ENCODE peak calls at places on chromosomes 7 and 10, in four cellular contexts. One of them, this sample, is unnamed.

GRCh38 chr10:7026818-7027217 is 384.0 kb downstream of the SFMBT2 start:
- DNase-seq in progenitor cell of endocrine pancreas: no peak
- DNase-seq in glomerular endothelial cell: no peak
- DNase-seq in NCI-H2081: no peak
- DNase-seq in this sample: no peak

GRCh38 chr7:112985377-112985987 is 101.1 kb downstream of the GPR85 start:
- DNase-seq in progenitor cell of endocrine pancreas: no peak
- DNase-seq in glomerular endothelial cell: no peak
- DNase-seq in NCI-H2081: no peak
- DNase-seq in this sample: no peak

GRCh38 chr7:131409129-131409766 is 81.6 kb downstream of the MKLN1 start:
- DNase-seq in progenitor cell of endocrine pancreas: no peak
- DNase-seq in glomerular endothelial cell: no peak
- DNase-seq in NCI-H2081: no peak
- DNase-seq in this sample: no peak

GRCh38 chr7:33276325-33276724 is 147.0 kb downstream of the BBS9 start:
- DNase-seq in progenitor cell of endocrine pancreas: no peak
- DNase-seq in glomerular endothelial cell: no peak
- DNase-seq in NCI-H2081: no peak
- DNase-seq in this sample: no peak

GRCh38 chr7:137836113-137836509 is 10.7 kb downstream of the DGKI start:
- DNase-seq in progenitor cell of endocrine pancreas: no peak
- DNase-seq in glomerular endothelial cell: no peak
- DNase-seq in NCI-H2081: no peak
- DNase-seq in this sample: no peak

GRCh38 chr7:127844707-127845331 is 186.4 kb downstream of the LRRC4 start:
- DNase-seq in progenitor cell of endocrine pancreas: no peak
- DNase-seq in glomerular endothelial cell: no peak
- DNase-seq in NCI-H2081: peak
- DNase-seq in this sample: peak

GRCh38 chr10:124658591-124659240 is 85.5 kb downstream of the FAM53B start:
- DNase-seq in progenitor cell of endocrine pancreas: no peak
- DNase-seq in glomerular endothelial cell: no peak
- DNase-seq in NCI-H2081: no peak
- DNase-seq in this sample: no peak

GRCh38 chr10:44589181-44589884 is 204.4 kb upstream of the CXCL12 start:
- DNase-seq in progenitor cell of endocrine pancreas: no peak
- DNase-seq in glomerular endothelial cell: no peak
- DNase-seq in NCI-H2081: no peak
- DNase-seq in this sample: no peak

GRCh38 chr10:93701903-93702277 is 502 bp downstream of the FRA10AC1 start:
- DNase-seq in progenitor cell of endocrine pancreas: no peak
- DNase-seq in glomerular endothelial cell: no peak
- DNase-seq in NCI-H2081: no peak
- DNase-seq in this sample: no peak

GRCh38 chr10:43888551-43888950 is 239.9 kb upstream of the ZNF32 start:
- DNase-seq in progenitor cell of endocrine pancreas: no peak
- DNase-seq in glomerular endothelial cell: no peak
- DNase-seq in NCI-H2081: no peak
- DNase-seq in this sample: no peak

GRCh38 chr7:68246189-68246633 is 1249.6 kb downstream of the TYW1 start:
- DNase-seq in progenitor cell of endocrine pancreas: no peak
- DNase-seq in glomerular endothelial cell: no peak
- DNase-seq in NCI-H2081: no peak
- DNase-seq in this sample: peak

GRCh38 chr7:23002698-23003097 is 11.2 kb downstream of the HYCC1 start:
- DNase-seq in progenitor cell of endocrine pancreas: no peak
- DNase-seq in glomerular endothelial cell: no peak
- DNase-seq in NCI-H2081: no peak
- DNase-seq in this sample: no peak

GRCh38 chr7:111743244-111743852 is 181.1 kb upstream of the IMMP2L start:
- DNase-seq in progenitor cell of endocrine pancreas: no peak
- DNase-seq in glomerular endothelial cell: no peak
- DNase-seq in NCI-H2081: no peak
- DNase-seq in this sample: no peak

GRCh38 chr7:44244282-44244681 is 43.5 kb downstream of the YKT6 start:
- DNase-seq in progenitor cell of endocrine pancreas: no peak
- DNase-seq in glomerular endothelial cell: no peak
- DNase-seq in NCI-H2081: no peak
- DNase-seq in this sample: no peak